ENCODE peak calls at places on chromosomes 11 and 22, in nine cellular contexts. V is PC-3; I is HepG2; B is PC-9; M is small intestine; G is suprapubic skin; Q is effector memory CD4-positive, alpha-beta T cell; O is CD8-positive, alpha-beta T cell; R is uterus. X is an unnamed sample.

GRCh38 chr11:86365566-86365965 is 9.1 kb upstream of the CCDC81 start:
- DNase-seq in B (no peak), I (no peak), V (no peak), O (no peak), R (no peak), Q (no peak), G (no peak), M (no peak), X (no peak)

GRCh38 chr22:45535400-45535799 is 32.7 kb downstream of the FBLN1 start:
- DNase-seq in O (no peak), G (no peak), V (no peak), Q (no peak), I (no peak), B (no peak), R (no peak), M (no peak), X (no peak)

GRCh38 chr22:35299217-35299716 is 427 bp upstream of the TOM1 start:
- DNase-seq in Q (no peak), G (no peak), M (no peak), O (no peak), V (no peak), R (no peak), I (no peak), B (no peak), X (no peak)

GRCh38 chr22:29690481-29690880 is 29.3 kb upstream of the CABP7 start:
- DNase-seq in B (peak; percentile 54), I (no peak), V (no peak), O (no peak), M (no peak), R (no peak), Q (no peak), G (no peak), X (no peak)

GRCh38 chr11:61791737-61792309 is 576 bp downstream of the TMEM258 start:
- DNase-seq in R (peak; percentile 78), I (peak; percentile 83), M (peak; percentile 53), V (peak; percentile 94), B (peak; percentile 75), G (no peak), O (no peak), Q (peak; percentile 38), X (peak; percentile 74)

GRCh38 chr11:21511835-21512440 is 680.9 kb upstream of the ANO5 start:
- DNase-seq in R (no peak), V (peak; percentile 39), I (peak; percentile 48), G (no peak), Q (no peak), B (no peak), O (no peak), M (peak; percentile 56), X (peak; percentile 53)

GRCh38 chr22:26442086-26442756 is 13.2 kb downstream of the ASPHD2 start:
- DNase-seq in G (no peak), B (no peak), V (no peak), Q (no peak), O (no peak), I (no peak), M (no peak), R (no peak), X (no peak)

GRCh38 chr11:67439321-67440228 is 2.1 kb upstream of the PTPRCAP start:
- DNase-seq in V (peak; percentile 36), M (peak; percentile 32), G (no peak), I (peak; percentile 19), Q (no peak), B (no peak), R (no peak), O (no peak), X (no peak)

GRCh38 chr11:112248216-112248615 is 12.4 kb downstream of the PLET1 start:
- DNase-seq in M (no peak), B (no peak), G (no peak), R (no peak), Q (no peak), O (no peak), I (no peak), V (peak; percentile 86), X (no peak)

GRCh38 chr11:113550179-113550578 is 75.0 kb upstream of the DRD2 start:
- DNase-seq in G (no peak), B (no peak), V (no peak), I (no peak), Q (no peak), R (no peak), M (no peak), O (no peak), X (no peak)
- H3K27ac ChIP-seq in G (no peak overlapping the region), B (no peak overlapping the region), V (no peak overlapping the region), I (no peak overlapping the region), Q (no peak overlapping the region), R (no peak overlapping the region), M (no peak overlapping the region), O (no peak overlapping the region), X (no peak overlapping the region)

DNA sequence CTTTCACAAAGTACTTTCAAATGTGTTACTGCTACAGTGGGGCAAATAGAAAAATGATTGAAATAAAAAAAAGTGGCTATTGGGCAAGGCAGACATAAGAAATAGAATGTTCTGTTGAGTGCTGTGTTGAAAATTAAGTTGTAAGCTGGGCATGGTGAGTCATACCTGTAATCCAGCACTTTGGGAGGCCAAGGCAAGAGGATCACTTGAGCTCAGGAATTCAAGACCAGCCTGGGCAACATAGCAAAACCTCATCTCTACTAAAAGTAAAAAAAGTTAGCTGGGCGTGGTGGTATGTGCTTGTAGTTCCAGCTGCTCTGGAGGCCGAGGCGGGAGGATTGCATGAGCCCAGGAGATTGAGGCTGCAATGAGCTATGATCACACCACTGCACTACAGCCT is 26.9 kb upstream of the LDHA start:
- DNase-seq in M (no peak), B (no peak), V (no peak), R (no peak), G (no peak), O (no peak), I (no peak), Q (no peak), X (no peak)
- H3K36me3 ChIP-seq in M (peaks cover 12% of the 10 kb centered on the region), B (peaks cover 32% of the 10 kb centered on the region), V (peaks cover 28% of the 10 kb centered on the region), R (no peaks in the 10 kb centered on the region), G (peaks cover 42% of the 10 kb centered on the region), O (peaks cover 26% of the 10 kb centered on the region), I (peaks cover 29% of the 10 kb centered on the region), Q (peaks cover 19% of the 10 kb centered on the region), X (peaks cover 5% of the 10 kb centered on the region)

DNA sequence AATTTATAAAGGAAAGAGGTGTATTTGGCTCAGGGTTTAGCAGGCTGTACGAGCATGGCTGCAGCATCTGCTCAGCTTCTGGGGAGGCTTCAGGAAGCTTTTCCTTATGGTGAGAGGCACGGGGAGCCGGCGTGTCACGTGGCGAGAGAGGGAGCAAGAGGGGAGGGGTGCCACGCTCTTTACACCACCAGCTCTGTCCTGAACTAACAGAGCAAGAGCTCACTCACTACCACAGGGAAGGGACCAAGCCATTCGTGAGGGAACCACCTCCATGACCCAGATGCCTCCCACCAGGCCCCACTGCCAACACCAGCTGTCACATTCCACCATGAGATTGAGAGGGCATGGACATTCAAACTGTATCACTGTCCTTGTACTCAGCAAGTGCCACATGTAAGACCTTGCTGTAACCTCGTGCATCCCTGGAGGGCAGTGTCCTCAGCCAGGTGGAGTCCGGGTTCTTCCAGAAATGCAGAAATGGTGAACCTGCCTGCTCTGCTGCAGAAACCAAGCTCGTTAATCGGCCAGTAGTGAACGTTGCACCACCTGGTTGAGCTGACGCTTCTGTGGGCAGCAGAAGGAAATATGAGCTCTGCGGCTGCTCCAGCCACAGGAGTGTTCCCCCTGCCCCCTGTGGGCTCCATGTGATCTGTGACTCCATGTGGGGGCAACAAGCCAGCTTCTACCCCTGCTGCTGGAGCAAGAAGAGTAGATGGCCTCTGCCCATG is 368.6 kb downstream of the TBC1D22A start:
- DNase-seq in O (no peak), I (no peak), R (no peak), Q (no peak), M (no peak), V (no peak), B (no peak), G (no peak), X (no peak)
- H3K27ac ChIP-seq in O (no peak overlapping the region), I (no peak overlapping the region), R (no peak overlapping the region), Q (no peak overlapping the region), M (no peak overlapping the region), V (peak overlapping the region; percentile 90), B (no peak overlapping the region), G (peak overlapping the region; percentile 69), X (no peak overlapping the region)

GRCh38 chr11:9741260-9741659 is 77.4 kb downstream of the SWAP70 start:
- DNase-seq in O (no peak), R (no peak), Q (no peak), V (no peak), B (no peak), I (no peak), G (no peak), M (no peak), X (no peak)
- H3K36me3 ChIP-seq in O (no peaks in the 10 kb centered on the region), R (no peaks in the 10 kb centered on the region), Q (no peaks in the 10 kb centered on the region), V (peaks cover 2% of the 10 kb centered on the region), B (no peaks in the 10 kb centered on the region), I (peaks cover 30% of the 10 kb centered on the region), G (peaks cover 67% of the 10 kb centered on the region), M (peaks cover 6% of the 10 kb centered on the region), X (peaks cover 5% of the 10 kb centered on the region)

X was measured in psoas muscle.